ENCODE peak calls at places on chromosome 11, in eight cellular contexts. E is uterus, F is esophagus squamous epithelium, H is suprapubic skin, I is IMR-90, Z is heart left ventricle, C is GM12892, N is NB4. G is an unnamed sample.

GRCh38 chr11:18802381-18803257 is 11.0 kb upstream of the PTPN5 start:
- DNase-seq in I (peak), Z (no peak), H (no peak), C (no peak), F (no peak), N (peak), E (no peak), G (peak)

GRCh38 chr11:31813961-31814868 is 3.1 kb upstream of the PAX6 start:
- DNase-seq in H (no peak), Z (no peak), E (no peak), I (no peak), F (no peak), N (no peak), C (no peak), G (peak)

GRCh38 chr11:129364143-129364654 is 11.4 kb upstream of the BARX2 start:
- DNase-seq in H (peak), E (peak), C (peak), F (no peak), N (peak), Z (peak), I (peak), G (peak)

GRCh38 chr11:16825968-16826367 is 87.5 kb downstream of the C11orf58 start:
- DNase-seq in E (no peak), N (no peak), H (no peak), F (no peak), C (no peak), Z (no peak), I (no peak), G (no peak)

GRCh38 chr11:67648140-67648795 is 2.3 kb downstream of the ACY3 start:
- DNase-seq in F (no peak), N (peak), Z (no peak), C (peak), H (no peak), E (no peak), I (no peak), G (no peak)

GRCh38 chr11:44138980-44139379 is 43.5 kb downstream of the EXT2 start:
- DNase-seq in E (no peak), Z (no peak), C (no peak), F (no peak), N (no peak), H (no peak), I (no peak), G (no peak)

GRCh38 chr11:113475160-113475761 is at the start of gene DRD2:
- DNase-seq in E (no peak), N (no peak), F (no peak), I (no peak), C (no peak), H (no peak), Z (no peak), G (no peak)

GRCh38 chr11:2447951-2448650 is 3.3 kb downstream of the KCNQ1 start:
- DNase-seq in C (no peak), I (no peak), F (no peak), E (no peak), N (no peak), H (no peak), Z (peak), G (no peak)

GRCh38 chr11:69242583-69242940 is 51.4 kb upstream of the MYEOV start:
- DNase-seq in C (no peak), N (no peak), H (peak), E (no peak), Z (no peak), I (no peak), F (no peak), G (no peak)

GRCh38 chr11:73715551-73715950 is 45.3 kb downstream of the RAB6A start:
- DNase-seq in Z (no peak), F (no peak), I (no peak), H (no peak), E (no peak), N (no peak), C (no peak), G (no peak)

GRCh38 chr11:121321614-121322243 is 29.2 kb downstream of the SC5D start:
- DNase-seq in C (no peak), E (no peak), H (no peak), Z (no peak), F (no peak), I (peak), N (peak), G (no peak)

GRCh38 chr11:27552356-27552755 is 45.8 kb upstream of the LIN7C start:
- DNase-seq in E (no peak), I (no peak), C (no peak), N (no peak), Z (no peak), H (no peak), F (no peak), G (no peak)

GRCh38 chr11:29310706-29311342 is 706.0 kb downstream of the KCNA4 start:
- DNase-seq in H (no peak), C (no peak), E (no peak), F (no peak), I (peak), N (no peak), Z (no peak), G (no peak)

GRCh38 chr11:93133710-93134109 is 64.1 kb downstream of the SLC36A4 start:
- DNase-seq in H (no peak), E (no peak), N (no peak), F (no peak), I (peak), C (no peak), Z (no peak), G (no peak)

GRCh38 chr11:62128835-62129234 is 5.0 kb downstream of the INCENP start:
- DNase-seq in Z (no peak), H (no peak), I (no peak), F (no peak), N (no peak), E (no peak), C (no peak), G (no peak)

GRCh38 chr11:11672101-11672500 is 50.3 kb upstream of the GALNT18 start:
- DNase-seq in E (no peak), H (no peak), I (no peak), C (no peak), N (no peak), Z (no peak), F (no peak), G (no peak)

GRCh38 chr11:96045622-96046456 is 121.9 kb upstream of the MTMR2 start:
- DNase-seq in E (peak), F (no peak), Z (no peak), H (no peak), I (peak), N (no peak), C (no peak), G (no peak)

GRCh38 chr11:79626135-79626748 is 185.4 kb upstream of the TENM4 start:
- DNase-seq in N (no peak), E (no peak), I (peak), F (no peak), Z (no peak), C (no peak), H (no peak), G (no peak)

GRCh38 chr11:79942071-79942470 is 501.2 kb upstream of the TENM4 start:
- DNase-seq in N (no peak), F (no peak), Z (no peak), I (peak), E (no peak), C (no peak), H (no peak), G (no peak)

GRCh38 chr11:57310630-57311086 is 14.1 kb downstream of the TNKS1BP1 start:
- DNase-seq in F (no peak), N (peak), C (no peak), I (peak), E (no peak), Z (no peak), H (peak), G (no peak)

GRCh38 chr11:78241475-78241874 is 52.8 kb downstream of the USP35 start:
- DNase-seq in H (no peak), Z (no peak), E (no peak), F (no peak), C (no peak), I (no peak), N (no peak), G (no peak)

GRCh38 chr11:61477734-61478148 is 30.8 kb upstream of the LRRC10B start:
- DNase-seq in F (no peak), N (peak), E (peak), I (no peak), C (peak), Z (no peak), H (no peak), G (peak)

GRCh38 chr11:47724041-47724729 is 9.0 kb upstream of the AGBL2 start:
- DNase-seq in C (no peak), N (peak), I (peak), Z (no peak), F (no peak), E (no peak), H (no peak), G (peak)

GRCh38 chr11:5288108-5288911 is 13.4 kb downstream of the OR51B4 start:
- DNase-seq in E (no peak), H (no peak), N (no peak), C (no peak), Z (no peak), F (no peak), I (peak), G (no peak)

GRCh38 chr11:103441021-103441420 is 331.8 kb downstream of the DYNC2H1 start:
- DNase-seq in N (no peak), Z (no peak), C (no peak), E (no peak), F (no peak), H (no peak), I (no peak), G (no peak)

GRCh38 chr11:10356161-10356560 is 51.3 kb downstream of the ADM start:
- DNase-seq in F (no peak), H (no peak), Z (no peak), E (no peak), I (no peak), C (no peak), N (no peak), G (no peak)

GRCh38 chr11:119585038-119585666 is 143.8 kb downstream of the NECTIN1 start:
- DNase-seq in Z (no peak), C (no peak), H (no peak), E (peak), F (no peak), I (no peak), N (peak), G (peak)
- TF ChIP-seq POLR2A in Z (no peak), C (no peak), H (no peak), E (no peak), F (peak), I (no peak), N (no peak), G (no peak)

DNA sequence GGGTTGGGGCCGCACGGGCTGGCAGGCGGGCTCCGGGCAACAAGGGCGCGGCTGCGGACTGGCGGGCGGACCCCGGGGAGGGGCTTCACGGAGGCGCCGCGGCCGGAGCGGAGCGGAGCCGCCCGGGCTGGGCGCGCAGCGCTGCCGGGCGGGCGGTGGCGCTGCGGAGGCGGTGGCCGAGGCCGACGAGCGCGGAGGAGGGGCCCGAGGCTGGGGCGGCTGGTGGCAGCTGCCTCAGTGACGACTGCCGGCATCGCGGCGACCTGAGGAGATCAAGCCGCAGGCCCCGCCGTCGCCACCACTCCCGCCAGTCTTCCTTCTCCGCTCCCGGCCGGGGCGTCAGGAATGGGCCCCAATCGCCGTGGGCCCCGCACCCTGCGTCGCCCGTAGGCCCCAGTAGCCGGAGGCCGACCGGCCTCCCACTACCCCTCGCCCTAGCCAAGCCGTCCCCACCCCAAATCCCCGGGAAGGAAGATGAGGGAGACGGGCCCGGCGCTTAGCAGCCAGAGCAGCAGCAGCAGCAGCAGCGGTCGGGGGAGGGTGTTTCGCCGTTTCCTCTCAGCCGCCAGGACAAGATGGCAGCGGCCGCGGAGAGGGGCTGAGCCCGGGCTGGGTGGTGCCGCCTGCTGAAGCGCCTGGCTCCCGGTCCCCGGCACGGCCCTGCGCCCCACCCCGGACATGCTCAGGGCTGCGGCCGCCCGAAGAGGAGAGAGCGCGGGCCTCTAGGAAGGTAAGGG is at the start of gene HIPK3:
- DNase-seq in C (peak), H (peak), I (peak), F (peak), N (peak), Z (peak), E (peak), G (peak)
- TF ChIP-seq POLR2A in C (peak), H (peak), I (peak), F (no peak), N (peak), Z (peak), E (peak), G (peak)

DNA sequence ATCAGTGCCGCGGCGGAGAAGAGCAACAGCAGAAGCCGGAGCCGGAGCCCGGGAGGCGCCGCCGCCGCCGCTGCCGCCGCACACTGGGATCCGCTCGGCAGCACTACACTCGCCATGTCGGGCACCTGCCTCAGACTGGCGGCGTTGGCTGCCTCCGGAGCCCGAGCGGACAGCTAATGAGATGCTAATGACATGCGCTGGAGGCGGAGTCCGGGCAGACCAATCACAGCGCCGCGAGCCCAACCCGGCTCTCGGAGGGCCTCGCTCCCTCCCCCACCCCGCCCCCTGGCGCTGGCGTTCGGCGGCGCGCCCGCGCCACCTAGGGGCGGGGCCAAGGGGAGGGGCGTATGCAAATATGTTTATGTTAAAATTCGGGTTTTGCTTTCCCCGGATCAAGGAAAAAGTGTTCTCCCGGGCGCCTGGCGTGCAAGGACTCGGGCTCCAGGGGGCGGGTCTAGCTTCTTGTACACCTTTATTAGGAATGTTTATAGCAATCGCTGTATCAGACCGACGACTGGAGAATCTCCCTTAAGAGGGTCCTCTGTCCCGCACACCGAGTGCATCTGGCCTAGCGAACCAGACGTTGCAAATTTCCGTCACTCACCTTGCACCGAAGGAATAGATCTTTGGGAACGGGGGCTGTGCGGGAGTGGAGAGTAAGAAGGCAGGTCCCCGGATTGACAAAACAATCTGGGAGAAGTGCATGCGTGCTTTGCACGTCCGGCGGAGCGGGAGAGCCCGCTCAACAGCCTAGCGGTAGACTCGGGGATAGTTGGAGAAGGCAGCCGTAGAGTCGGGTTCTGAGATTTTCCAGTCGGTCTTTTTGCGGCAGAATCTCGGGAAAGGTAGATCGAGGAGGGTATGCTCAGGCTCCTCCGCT is at the start of gene CADM1:
- DNase-seq in Z (peak), I (peak), E (peak), H (peak), C (peak), F (peak), N (no peak), G (peak)
- TF ChIP-seq POLR2A in Z (peak), I (peak), E (peak), H (no peak), C (peak), F (peak), N (no peak), G (peak)

GRCh38 chr11:15806217-15806616 is 550.1 kb downstream of the SOX6 start:
- DNase-seq in E (no peak), N (no peak), I (no peak), C (no peak), H (no peak), F (no peak), Z (no peak), G (no peak)
- TF ChIP-seq POLR2A in E (no peak), N (no peak), I (no peak), C (no peak), H (no peak), F (no peak), Z (no peak), G (no peak)

DNA sequence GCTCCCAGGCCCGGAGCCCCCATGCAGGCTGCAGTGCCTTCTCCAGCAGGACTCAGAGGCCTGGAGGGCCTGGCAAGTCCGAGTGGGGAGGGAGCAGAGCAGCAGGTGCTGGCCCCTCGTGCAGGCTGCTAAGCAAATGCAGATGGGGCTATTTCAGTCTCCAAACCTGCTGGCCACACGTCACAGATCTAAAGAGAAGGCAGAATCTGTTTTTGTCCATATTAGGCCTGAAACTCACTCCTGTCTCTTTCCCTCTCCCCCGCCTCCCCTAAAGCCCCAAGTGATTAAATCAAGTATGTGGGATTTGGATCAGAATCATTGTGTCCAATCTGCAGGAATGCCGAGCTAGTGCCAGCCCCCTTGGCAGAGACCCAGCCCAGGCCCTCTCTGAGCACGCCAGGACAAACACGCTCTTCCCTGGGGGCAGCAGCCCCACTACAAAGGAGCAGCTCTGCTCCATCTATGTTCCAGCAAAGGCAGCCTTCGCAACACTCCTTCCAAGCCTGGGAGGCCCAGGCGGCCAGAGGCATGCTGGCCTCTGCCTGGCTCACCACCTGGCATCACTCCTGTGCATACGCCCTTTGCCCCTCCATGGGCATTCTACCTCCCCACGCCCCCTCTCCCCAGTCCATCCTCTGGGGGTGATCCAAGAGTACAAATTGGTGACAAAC is 26.5 kb downstream of the RPL27A start:
- DNase-seq in E (peak), Z (peak), N (no peak), C (no peak), F (no peak), H (peak), I (peak), G (no peak)
- TF ChIP-seq POLR2A in E (peak), Z (no peak), N (no peak), C (no peak), F (no peak), H (no peak), I (no peak), G (no peak)